ENCODE peak calls at places on chromosomes 5 and 9, in six cellular contexts. V, F, O, A, Y and M are unnamed samples.

GRCh38 chr9:135978650-135979461 is 17.7 kb upstream of the UBAC1 start:
- DNase-seq in V (no peak), F (no peak), O (no peak), A (no peak), Y (no peak), M (no peak)

GRCh38 chr9:77099388-77099787 is 77.9 kb upstream of the VPS13A start:
- DNase-seq in V (no peak), F (no peak), O (no peak), A (no peak), Y (no peak), M (no peak)

GRCh38 chr9:135890190-135890861 is 17.0 kb downstream of the CAMSAP1 start:
- DNase-seq in V (no peak), F (no peak), O (no peak), A (no peak), Y (no peak), M (no peak)

GRCh38 chr5:103475629-103476240 is 86.9 kb downstream of the NUDT12 start:
- DNase-seq in V (peak), F (peak), O (peak), A (no peak), Y (no peak), M (no peak)

GRCh38 chr5:168765220-168766037 is 186.3 kb upstream of the PANK3 start:
- DNase-seq in V (no peak), F (no peak), O (peak), A (no peak), Y (no peak), M (no peak)

GRCh38 chr9:74551266-74551665 is 54.1 kb downstream of the RORB start:
- DNase-seq in V (no peak), F (no peak), O (no peak), A (no peak), Y (no peak), M (no peak)

GRCh38 chr5:39080597-39081204 is 6.5 kb upstream of the RICTOR start:
- DNase-seq in V (peak), F (peak), O (peak), A (no peak), Y (peak), M (peak)

GRCh38 chr5:132539716-132540115 is 3.6 kb downstream of the IL5 start:
- DNase-seq in V (no peak), F (no peak), O (no peak), A (no peak), Y (no peak), M (no peak)

GRCh38 chr5:173530547-173530946 is 85.9 kb downstream of the BOD1 start:
- DNase-seq in V (no peak), F (no peak), O (no peak), A (peak), Y (no peak), M (peak)

GRCh38 chr5:3216386-3216785 is 379.2 kb upstream of the IRX1 start:
- DNase-seq in V (no peak), F (no peak), O (no peak), A (no peak), Y (no peak), M (no peak)

GRCh38 chr5:83567741-83568530 is 96.4 kb downstream of the VCAN start:
- DNase-seq in V (peak), F (no peak), O (peak), A (no peak), Y (no peak), M (no peak)

GRCh38 chr5:16456103-16456832 is 9.3 kb downstream of the ZNF622 start:
- DNase-seq in V (peak), F (peak), O (peak), A (no peak), Y (peak), M (no peak)

GRCh38 chr5:93342563-93343061 is 238.4 kb downstream of the NR2F1-AS1 start:
- DNase-seq in V (no peak), F (no peak), O (no peak), A (no peak), Y (no peak), M (no peak)

GRCh38 chr5:69217154-69217731 is 17.4 kb upstream of the CDK7 start:
- DNase-seq in V (no peak), F (peak), O (no peak), A (no peak), Y (peak), M (no peak)

GRCh38 chr9:74953235-74953741 is 576 bp upstream of the C9orf40 start:
- DNase-seq in V (no peak), F (no peak), O (no peak), A (no peak), Y (no peak), M (no peak)

GRCh38 chr9:2053883-2054845 is 39.0 kb downstream of the SMARCA2 start:
- DNase-seq in V (peak), F (no peak), O (peak), A (no peak), Y (no peak), M (no peak)

GRCh38 chr5:74289238-74289637 is 351.3 kb downstream of the ENC1 start:
- DNase-seq in V (no peak), F (no peak), O (no peak), A (no peak), Y (no peak), M (no peak)

GRCh38 chr5:72195581-72195980 is 88.3 kb downstream of the MAP1B start:
- DNase-seq in V (no peak), F (no peak), O (no peak), A (no peak), Y (no peak), M (no peak)

GRCh38 chr5:72199681-72200080 is 92.4 kb downstream of the MAP1B start:
- DNase-seq in V (no peak), F (no peak), O (no peak), A (no peak), Y (no peak), M (no peak)

GRCh38 chr5:72191404-72191803 is 84.1 kb downstream of the MAP1B start:
- DNase-seq in V (no peak), F (no peak), O (no peak), A (no peak), Y (no peak), M (no peak)

GRCh38 chr5:72197393-72197792 is 90.1 kb downstream of the MAP1B start:
- DNase-seq in V (no peak), F (no peak), O (no peak), A (no peak), Y (no peak), M (no peak)

GRCh38 chr5:72194846-72195245 is 87.6 kb downstream of the MAP1B start:
- DNase-seq in V (no peak), F (no peak), O (no peak), A (no peak), Y (no peak), M (no peak)
- H4K91ac ChIP-seq in V (no peak), F (no peak), O (no peak), A (no peak), Y (no peak), M (no peak)

GRCh38 chr9:127104465-127105311 is 17.7 kb downstream of the ANGPTL2 start:
- DNase-seq in V (peak), F (no peak), O (no peak), A (no peak), Y (peak), M (no peak)

GRCh38 chr9:127102788-127103187 is 19.6 kb downstream of the ANGPTL2 start:
- DNase-seq in V (no peak), F (no peak), O (no peak), A (no peak), Y (no peak), M (no peak)

GRCh38 chr9:127099664-127100063 is 22.8 kb downstream of the ANGPTL2 start:
- DNase-seq in V (no peak), F (no peak), O (no peak), A (no peak), Y (no peak), M (no peak)

GRCh38 chr9:127098916-127099315 is 23.5 kb downstream of the ANGPTL2 start:
- DNase-seq in V (no peak), F (no peak), O (no peak), A (no peak), Y (no peak), M (no peak)

GRCh38 chr9:127102176-127102575 is 20.3 kb downstream of the ANGPTL2 start:
- DNase-seq in V (peak), F (no peak), O (no peak), A (no peak), Y (no peak), M (no peak)
- H2BK120ac ChIP-seq in V (no peak), F (no peak), O (no peak), A (no peak), Y (no peak), M (no peak)

DNA sequence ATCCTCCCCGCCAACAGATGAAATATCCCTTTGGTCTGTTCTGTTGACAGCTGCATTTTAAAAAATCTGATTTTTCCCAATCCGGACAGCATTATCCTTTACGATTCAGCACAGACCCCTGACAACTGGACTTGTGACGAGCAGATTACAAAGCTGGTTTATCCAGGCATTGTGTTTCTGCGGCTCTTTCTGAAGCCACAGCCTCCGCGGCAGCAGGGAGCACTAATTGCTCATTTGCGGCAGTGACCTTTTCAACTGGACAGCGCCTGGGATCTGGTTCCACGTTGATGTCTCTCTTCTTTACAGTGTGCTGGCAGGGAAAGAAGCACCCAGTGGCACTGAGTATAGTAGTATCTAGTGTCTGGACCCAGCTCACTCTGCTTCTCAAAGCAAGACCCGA is 351.2 kb downstream of the ZNF608 start:
- DNase-seq in V (no peak), F (peak), O (peak), A (no peak), Y (no peak), M (no peak)
- H3K27ac ChIP-seq in V (no peak), F (no peak), O (no peak), A (no peak), Y (no peak), M (no peak)

DNA sequence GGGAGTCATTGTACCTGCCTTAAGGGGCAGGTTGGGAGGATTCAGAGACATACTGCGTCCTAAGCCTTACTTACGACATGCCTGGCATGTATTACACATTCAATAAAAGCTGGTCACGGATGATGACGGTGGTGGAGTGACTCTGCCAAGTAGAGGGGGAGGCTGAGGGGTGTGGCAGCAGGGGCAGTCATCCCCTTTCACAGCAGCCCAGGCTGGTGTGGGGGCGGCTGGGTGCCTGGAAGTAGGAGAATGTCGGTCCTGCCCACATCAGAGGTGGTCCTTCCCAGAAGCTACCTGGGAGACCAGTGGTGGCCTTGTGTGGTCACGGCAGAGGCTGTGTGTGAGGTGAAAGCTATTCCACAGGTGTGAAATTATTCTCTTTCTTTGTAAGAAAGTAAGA is 8.9 kb downstream of the ZBTB34 start:
- DNase-seq in V (peak), F (no peak), O (no peak), A (no peak), Y (no peak), M (no peak)
- H4K91ac ChIP-seq in V (no peak), F (no peak), O (no peak), A (no peak), Y (no peak), M (no peak)